ENCODE peak calls at places on chromosomes 12 and 14, in ten cellular contexts. One of them, this sample, is unnamed.
A peak's percentile ranks its signal among the peaks of the same experiment; 100 is the strongest.

GRCh38 chr12:110339184-110339952 is 58.3 kb downstream of the ATP2A2 start:
- DNase-seq in RWPE1: no peak
- DNase-seq in ovary: no peak
- DNase-seq in effector memory CD4-positive, alpha-beta T cell: no peak
- DNase-seq in CD8-positive, alpha-beta T cell: no peak
- DNase-seq in ascending aorta: no peak
- DNase-seq in AG04450: no peak
- DNase-seq in WERI-Rb-1: no peak
- DNase-seq in GM23248: peak; percentile 34
- DNase-seq in lung: no peak
- DNase-seq in this sample: no peak

GRCh38 chr12:52346596-52346995 is 20.7 kb downstream of the KRT85 start:
- DNase-seq in CD8-positive, alpha-beta T cell: no peak
- DNase-seq in AG04450: no peak
- DNase-seq in WERI-Rb-1: no peak
- DNase-seq in ovary: no peak
- DNase-seq in RWPE1: no peak
- DNase-seq in ascending aorta: no peak
- DNase-seq in effector memory CD4-positive, alpha-beta T cell: no peak
- DNase-seq in lung: no peak
- DNase-seq in GM23248: no peak
- DNase-seq in this sample: no peak

GRCh38 chr12:82326905-82327503 is 31.2 kb downstream of the CCDC59 start:
- DNase-seq in AG04450: no peak
- DNase-seq in effector memory CD4-positive, alpha-beta T cell: no peak
- DNase-seq in CD8-positive, alpha-beta T cell: no peak
- DNase-seq in GM23248: peak; percentile 67
- DNase-seq in ovary: no peak
- DNase-seq in RWPE1: peak; percentile 10
- DNase-seq in ascending aorta: no peak
- DNase-seq in WERI-Rb-1: no peak
- DNase-seq in lung: no peak
- DNase-seq in this sample: no peak

GRCh38 chr12:68958337-68958736 is 25.4 kb upstream of the CPM start:
- DNase-seq in WERI-Rb-1: no peak
- DNase-seq in lung: no peak
- DNase-seq in AG04450: no peak
- DNase-seq in GM23248: no peak
- DNase-seq in CD8-positive, alpha-beta T cell: no peak
- DNase-seq in effector memory CD4-positive, alpha-beta T cell: no peak
- DNase-seq in ascending aorta: no peak
- DNase-seq in ovary: no peak
- DNase-seq in RWPE1: no peak
- DNase-seq in this sample: no peak

GRCh38 chr12:3223601-3224529 is 146.7 kb downstream of the TSPAN9 start:
- DNase-seq in RWPE1: no peak
- DNase-seq in effector memory CD4-positive, alpha-beta T cell: no peak
- DNase-seq in ovary: no peak
- DNase-seq in CD8-positive, alpha-beta T cell: no peak
- DNase-seq in lung: no peak
- DNase-seq in WERI-Rb-1: no peak
- DNase-seq in AG04450: no peak
- DNase-seq in ascending aorta: no peak
- DNase-seq in GM23248: no peak
- DNase-seq in this sample: no peak

GRCh38 chr12:116278259-116278595 is 734 bp upstream of the MED13L start:
- DNase-seq in ovary: no peak
- DNase-seq in WERI-Rb-1: no peak
- DNase-seq in GM23248: no peak
- DNase-seq in lung: no peak
- DNase-seq in AG04450: no peak
- DNase-seq in RWPE1: no peak
- DNase-seq in effector memory CD4-positive, alpha-beta T cell: no peak
- DNase-seq in ascending aorta: no peak
- DNase-seq in CD8-positive, alpha-beta T cell: no peak
- DNase-seq in this sample: no peak

GRCh38 chr12:52278931-52279682 is 4.7 kb downstream of the KRT86 start:
- DNase-seq in effector memory CD4-positive, alpha-beta T cell: peak; percentile 42
- DNase-seq in WERI-Rb-1: peak; percentile 74
- DNase-seq in ascending aorta: no peak
- DNase-seq in ovary: peak; percentile 62
- DNase-seq in GM23248: peak; percentile 81
- DNase-seq in AG04450: peak; percentile 38
- DNase-seq in lung: peak; percentile 73
- DNase-seq in CD8-positive, alpha-beta T cell: peak; percentile 52
- DNase-seq in RWPE1: peak; percentile 82
- DNase-seq in this sample: no peak

GRCh38 chr14:35932659-35933159 is 106.6 kb downstream of the BRMS1L start:
- DNase-seq in GM23248: no peak
- DNase-seq in CD8-positive, alpha-beta T cell: peak; percentile 28
- DNase-seq in ascending aorta: no peak
- DNase-seq in WERI-Rb-1: no peak
- DNase-seq in RWPE1: no peak
- DNase-seq in AG04450: no peak
- DNase-seq in lung: no peak
- DNase-seq in ovary: no peak
- DNase-seq in effector memory CD4-positive, alpha-beta T cell: no peak
- DNase-seq in this sample: no peak

GRCh38 chr12:112836736-112837628 is 45.4 kb downstream of the RPH3A start:
- DNase-seq in CD8-positive, alpha-beta T cell: no peak
- DNase-seq in ovary: no peak
- DNase-seq in GM23248: no peak
- DNase-seq in ascending aorta: no peak
- DNase-seq in WERI-Rb-1: no peak
- DNase-seq in effector memory CD4-positive, alpha-beta T cell: no peak
- DNase-seq in RWPE1: no peak
- DNase-seq in AG04450: no peak
- DNase-seq in lung: no peak
- DNase-seq in this sample: no peak

GRCh38 chr12:2396448-2396871 is 343.7 kb downstream of the CACNA1C start:
- DNase-seq in RWPE1: no peak
- DNase-seq in CD8-positive, alpha-beta T cell: no peak
- DNase-seq in ovary: no peak
- DNase-seq in lung: peak; percentile 59
- DNase-seq in GM23248: peak; percentile 82
- DNase-seq in ascending aorta: no peak
- DNase-seq in effector memory CD4-positive, alpha-beta T cell: no peak
- DNase-seq in WERI-Rb-1: no peak
- DNase-seq in AG04450: no peak
- DNase-seq in this sample: no peak

GRCh38 chr12:52975204-52975603 is 26.3 kb downstream of the KRT18 start:
- DNase-seq in WERI-Rb-1: no peak
- DNase-seq in RWPE1: no peak
- DNase-seq in CD8-positive, alpha-beta T cell: no peak
- DNase-seq in effector memory CD4-positive, alpha-beta T cell: no peak
- DNase-seq in lung: no peak
- DNase-seq in GM23248: peak; percentile 45
- DNase-seq in ascending aorta: no peak
- DNase-seq in ovary: no peak
- DNase-seq in AG04450: no peak
- DNase-seq in this sample: no peak

GRCh38 chr12:52865090-52865944 is 16.5 kb upstream of the KRT78 start:
- DNase-seq in lung: peak; percentile 78
- DNase-seq in WERI-Rb-1: peak; percentile 82
- DNase-seq in AG04450: peak; percentile 47
- DNase-seq in CD8-positive, alpha-beta T cell: no peak
- DNase-seq in RWPE1: peak; percentile 82
- DNase-seq in GM23248: peak; percentile 80
- DNase-seq in ascending aorta: no peak
- DNase-seq in effector memory CD4-positive, alpha-beta T cell: no peak
- DNase-seq in ovary: peak; percentile 41
- DNase-seq in this sample: no peak

GRCh38 chr12:78149459-78149858 is 318.8 kb downstream of the NAV3 start:
- DNase-seq in effector memory CD4-positive, alpha-beta T cell: no peak
- DNase-seq in ascending aorta: no peak
- DNase-seq in CD8-positive, alpha-beta T cell: no peak
- DNase-seq in AG04450: no peak
- DNase-seq in GM23248: no peak
- DNase-seq in WERI-Rb-1: no peak
- DNase-seq in lung: no peak
- DNase-seq in ovary: no peak
- DNase-seq in RWPE1: no peak
- DNase-seq in this sample: no peak

GRCh38 chr14:59166258-59166657 is 22.2 kb upstream of the DAAM1 start:
- DNase-seq in CD8-positive, alpha-beta T cell: no peak
- DNase-seq in ascending aorta: no peak
- DNase-seq in ovary: no peak
- DNase-seq in AG04450: no peak
- DNase-seq in WERI-Rb-1: no peak
- DNase-seq in effector memory CD4-positive, alpha-beta T cell: no peak
- DNase-seq in GM23248: no peak
- DNase-seq in lung: no peak
- DNase-seq in RWPE1: no peak
- DNase-seq in this sample: no peak

GRCh38 chr12:56188786-56189335 is 422 bp downstream of the SMARCC2 start:
- DNase-seq in AG04450: no peak
- DNase-seq in CD8-positive, alpha-beta T cell: no peak
- DNase-seq in lung: no peak
- DNase-seq in ovary: no peak
- DNase-seq in WERI-Rb-1: peak; percentile 55
- DNase-seq in GM23248: peak; percentile 36
- DNase-seq in RWPE1: no peak
- DNase-seq in ascending aorta: no peak
- DNase-seq in effector memory CD4-positive, alpha-beta T cell: peak; percentile 5
- DNase-seq in this sample: no peak

GRCh38 chr12:72053604-72054003 is 115.0 kb downstream of the TPH2 start:
- DNase-seq in effector memory CD4-positive, alpha-beta T cell: no peak
- DNase-seq in RWPE1: no peak
- DNase-seq in WERI-Rb-1: no peak
- DNase-seq in ovary: no peak
- DNase-seq in GM23248: no peak
- DNase-seq in ascending aorta: no peak
- DNase-seq in AG04450: no peak
- DNase-seq in CD8-positive, alpha-beta T cell: no peak
- DNase-seq in lung: no peak
- DNase-seq in this sample: no peak

GRCh38 chr12:113555226-113555625 is 83.6 kb upstream of the LHX5 start:
- DNase-seq in AG04450: no peak
- DNase-seq in ascending aorta: no peak
- DNase-seq in ovary: no peak
- DNase-seq in CD8-positive, alpha-beta T cell: no peak
- DNase-seq in WERI-Rb-1: no peak
- DNase-seq in RWPE1: peak; percentile 18
- DNase-seq in lung: no peak
- DNase-seq in effector memory CD4-positive, alpha-beta T cell: no peak
- DNase-seq in GM23248: no peak
- DNase-seq in this sample: no peak

GRCh38 chr14:65287264-65288131 is 125.0 kb upstream of the FUT8 start:
- DNase-seq in GM23248: no peak
- DNase-seq in lung: no peak
- DNase-seq in ovary: no peak
- DNase-seq in effector memory CD4-positive, alpha-beta T cell: peak; percentile 6
- DNase-seq in RWPE1: no peak
- DNase-seq in AG04450: no peak
- DNase-seq in CD8-positive, alpha-beta T cell: peak; percentile 54
- DNase-seq in ascending aorta: no peak
- DNase-seq in WERI-Rb-1: no peak
- DNase-seq in this sample: no peak
- H3K27ac ChIP-seq in GM23248: no peak overlapping the region
- H3K27ac ChIP-seq in lung: peak overlapping the region; percentile 21
- H3K27ac ChIP-seq in ovary: no peak overlapping the region
- H3K27ac ChIP-seq in effector memory CD4-positive, alpha-beta T cell: peak overlapping the region; percentile 56
- H3K27ac ChIP-seq in RWPE1: no peak overlapping the region
- H3K27ac ChIP-seq in AG04450: no peak overlapping the region
- H3K27ac ChIP-seq in CD8-positive, alpha-beta T cell: peak overlapping the region; percentile 52
- H3K27ac ChIP-seq in ascending aorta: no peak overlapping the region
- H3K27ac ChIP-seq in WERI-Rb-1: no peak overlapping the region
- H3K27ac ChIP-seq in this sample: no peak overlapping the region

DNA sequence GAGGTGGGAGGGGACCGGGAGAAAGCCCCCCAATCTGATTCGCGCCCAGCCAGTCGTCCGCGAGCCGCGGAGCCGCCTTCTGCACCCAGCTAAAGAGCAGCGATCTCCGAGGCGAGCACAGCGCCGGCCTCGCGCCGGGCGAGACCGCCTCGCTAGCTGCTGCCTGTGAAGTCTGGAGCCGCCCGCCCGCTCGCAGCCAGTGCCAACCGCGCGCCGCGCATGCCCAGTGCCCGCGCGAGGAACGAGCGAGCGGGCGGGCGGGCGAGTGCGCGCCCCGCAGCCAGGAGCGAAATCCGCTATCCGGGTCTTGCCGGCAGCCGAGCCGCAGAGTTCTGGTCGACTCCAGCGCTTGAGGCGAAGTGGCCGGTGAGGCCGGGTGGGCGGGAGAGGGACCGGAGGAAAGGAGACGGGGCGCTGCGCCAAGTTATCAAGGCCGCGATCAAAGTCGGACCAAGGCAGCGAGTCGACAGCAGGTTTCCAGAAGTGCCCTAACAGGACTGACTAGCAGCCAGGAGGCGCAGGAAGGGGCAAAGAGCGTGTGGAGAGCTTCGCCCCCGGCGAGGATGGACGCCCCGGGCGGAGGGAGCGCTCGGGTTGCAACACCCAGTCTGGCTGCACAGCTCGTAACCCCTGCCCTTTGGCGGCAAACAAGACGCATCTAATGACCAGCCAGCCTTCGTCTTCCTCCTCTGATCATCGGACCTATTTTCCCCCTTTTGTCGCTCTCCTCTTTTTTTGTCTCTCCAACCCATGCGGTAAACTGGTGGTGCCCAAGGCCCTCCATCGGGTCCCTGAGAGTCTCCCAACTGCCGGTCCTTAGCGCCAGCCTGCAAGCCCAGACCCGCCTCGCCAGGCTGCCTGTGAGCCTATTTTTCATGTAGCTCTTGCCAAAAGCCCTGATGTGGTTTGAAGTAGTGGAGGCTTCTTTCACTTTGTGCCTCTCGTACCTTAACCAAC is at the start of gene EPS8:
- DNase-seq in lung: peak; percentile 90
- DNase-seq in effector memory CD4-positive, alpha-beta T cell: peak; percentile 80
- DNase-seq in ovary: peak; percentile 91
- DNase-seq in CD8-positive, alpha-beta T cell: peak; percentile 87
- DNase-seq in ascending aorta: peak; percentile 54
- DNase-seq in AG04450: peak; percentile 81
- DNase-seq in RWPE1: peak; percentile 76
- DNase-seq in GM23248: peak; percentile 95
- DNase-seq in WERI-Rb-1: peak; percentile 93
- DNase-seq in this sample: peak; percentile 72
- H3K27ac ChIP-seq in lung: peak within 1 kb of the TSS; percentile 94
- H3K27ac ChIP-seq in effector memory CD4-positive, alpha-beta T cell: peak within 1 kb of the TSS; percentile 44
- H3K27ac ChIP-seq in ovary: peak within 1 kb of the TSS; percentile 58
- H3K27ac ChIP-seq in CD8-positive, alpha-beta T cell: peak within 1 kb of the TSS; percentile 41
- H3K27ac ChIP-seq in ascending aorta: peak within 1 kb of the TSS; percentile 92
- H3K27ac ChIP-seq in AG04450: peak within 1 kb of the TSS; percentile 79
- H3K27ac ChIP-seq in RWPE1: peak within 1 kb of the TSS; percentile 82
- H3K27ac ChIP-seq in GM23248: peak within 1 kb of the TSS; percentile 73
- H3K27ac ChIP-seq in WERI-Rb-1: peak within 1 kb of the TSS; percentile 84
- H3K27ac ChIP-seq in this sample: peak within 1 kb of the TSS; percentile 94

GRCh38 chr14:95432152-95433093 is 84.0 kb downstream of the SYNE3 start:
- DNase-seq in WERI-Rb-1: peak; percentile 81
- DNase-seq in ovary: peak; percentile 66
- DNase-seq in ascending aorta: no peak
- DNase-seq in effector memory CD4-positive, alpha-beta T cell: no peak
- DNase-seq in CD8-positive, alpha-beta T cell: no peak
- DNase-seq in RWPE1: peak; percentile 64
- DNase-seq in AG04450: no peak
- DNase-seq in GM23248: peak; percentile 71
- DNase-seq in lung: no peak
- DNase-seq in this sample: no peak
- H3K27ac ChIP-seq in WERI-Rb-1: peak overlapping the region; percentile 46
- H3K27ac ChIP-seq in ovary: no peak overlapping the region
- H3K27ac ChIP-seq in ascending aorta: no peak overlapping the region
- H3K27ac ChIP-seq in effector memory CD4-positive, alpha-beta T cell: no peak overlapping the region
- H3K27ac ChIP-seq in CD8-positive, alpha-beta T cell: no peak overlapping the region
- H3K27ac ChIP-seq in RWPE1: no peak overlapping the region
- H3K27ac ChIP-seq in AG04450: no peak overlapping the region
- H3K27ac ChIP-seq in GM23248: no peak overlapping the region
- H3K27ac ChIP-seq in lung: no peak overlapping the region
- H3K27ac ChIP-seq in this sample: no peak overlapping the region

GRCh38 chr14:70662816-70663215 is 21.1 kb downstream of the TTC9 start:
- DNase-seq in lung: no peak
- DNase-seq in AG04450: no peak
- DNase-seq in ascending aorta: no peak
- DNase-seq in WERI-Rb-1: no peak
- DNase-seq in RWPE1: no peak
- DNase-seq in CD8-positive, alpha-beta T cell: no peak
- DNase-seq in ovary: no peak
- DNase-seq in GM23248: no peak
- DNase-seq in effector memory CD4-positive, alpha-beta T cell: no peak
- DNase-seq in this sample: no peak
- H3K27ac ChIP-seq in lung: no peak overlapping the region
- H3K27ac ChIP-seq in AG04450: no peak overlapping the region
- H3K27ac ChIP-seq in ascending aorta: no peak overlapping the region
- H3K27ac ChIP-seq in WERI-Rb-1: no peak overlapping the region
- H3K27ac ChIP-seq in RWPE1: no peak overlapping the region
- H3K27ac ChIP-seq in CD8-positive, alpha-beta T cell: no peak overlapping the region
- H3K27ac ChIP-seq in ovary: no peak overlapping the region
- H3K27ac ChIP-seq in GM23248: no peak overlapping the region
- H3K27ac ChIP-seq in effector memory CD4-positive, alpha-beta T cell: no peak overlapping the region
- H3K27ac ChIP-seq in this sample: peak overlapping the region; percentile 38